ENCODE peak calls at places on chromosome 16, in nine cellular contexts. Z, N, L, S, H, V, U, G and Q are unnamed samples. For H3K4me1, the result is how much of the 10 kb centered on the place peaks cover.

GRCh38 chr16:65394306-65394705 is 272.4 kb upstream of the CDH11 start:
- DNase-seq in G (no peak), H (no peak), L (no peak), Z (no peak), N (no peak), U (no peak), S (no peak), V (no peak), Q (no peak)

GRCh38 chr16:20385844-20386832 is 18.4 kb downstream of the PDILT start:
- DNase-seq in S (peak), Z (no peak), U (peak), H (peak), V (peak), L (peak), N (peak), G (peak), Q (peak)

GRCh38 chr16:23026777-23027362 is 122.4 kb downstream of the USP31 start:
- DNase-seq in H (no peak), L (no peak), G (no peak), V (no peak), S (no peak), U (no peak), Z (no peak), N (no peak), Q (no peak)

GRCh38 chr16:53220585-53220984 is 165.8 kb downstream of the CHD9 start:
- DNase-seq in Z (no peak), S (no peak), N (no peak), U (no peak), H (no peak), V (no peak), L (no peak), G (no peak), Q (peak)

GRCh38 chr16:88282221-88283041 is 100.3 kb upstream of the ZNF469 start:
- DNase-seq in L (no peak), U (no peak), N (no peak), S (no peak), H (no peak), V (peak), Z (no peak), G (no peak), Q (no peak)

GRCh38 chr16:12786077-12786476 is 17.6 kb downstream of the CPPED1 start:
- DNase-seq in L (no peak), Z (no peak), U (no peak), V (no peak), H (no peak), S (no peak), G (no peak), N (no peak), Q (no peak)

GRCh38 chr16:22787456-22788189 is 26.3 kb upstream of the HS3ST2 start:
- DNase-seq in G (no peak), U (no peak), Z (no peak), S (no peak), H (no peak), N (no peak), L (no peak), V (no peak), Q (no peak)

GRCh38 chr16:24729967-24730815 is 740 bp downstream of the TNRC6A start:
- DNase-seq in Z (no peak), V (peak), L (no peak), U (no peak), G (no peak), N (no peak), H (peak), S (peak), Q (peak)

GRCh38 chr16:58692450-58692849 is 7.9 kb upstream of the SLC38A7 start:
- DNase-seq in U (no peak), H (no peak), N (no peak), S (no peak), L (no peak), G (no peak), Z (no peak), V (no peak), Q (no peak)

GRCh38 chr16:55418586-55418985 is 60.4 kb upstream of the MMP2 start:
- DNase-seq in U (no peak), N (no peak), Z (no peak), G (no peak), H (no peak), L (no peak), V (no peak), S (no peak), Q (no peak)

GRCh38 chr16:55900616-55901393 is 25.6 kb upstream of the CES5A start:
- DNase-seq in Z (no peak), U (no peak), H (no peak), V (no peak), L (no peak), G (no peak), N (no peak), S (no peak), Q (no peak)

GRCh38 chr16:50438041-50438437 is 69.3 kb upstream of the BRD7 start:
- DNase-seq in H (no peak), G (peak), V (no peak), U (no peak), Z (no peak), S (no peak), N (no peak), L (no peak), Q (no peak)

GRCh38 chr16:1903220-1903574 is 15.0 kb downstream of the HS3ST6 start:
- DNase-seq in Z (no peak), L (no peak), U (no peak), V (no peak), N (no peak), G (no peak), S (no peak), H (no peak), Q (no peak)

GRCh38 chr16:87305505-87306391 is 11.4 kb downstream of the C16orf95 start:
- DNase-seq in V (no peak), H (no peak), Z (no peak), N (no peak), U (no peak), S (no peak), L (no peak), G (no peak), Q (no peak)

GRCh38 chr16:633336-634050 is 2.6 kb downstream of the METTL26 start:
- DNase-seq in G (no peak), H (no peak), S (no peak), N (no peak), Z (no peak), L (no peak), V (no peak), U (no peak), Q (peak)

GRCh38 chr16:29916979-29917378 is 9.0 kb downstream of the KCTD13 start:
- DNase-seq in Z (no peak), H (no peak), S (no peak), N (no peak), L (no peak), G (no peak), V (no peak), U (no peak), Q (no peak)

GRCh38 chr16:5634781-5635180 is 537.2 kb upstream of the EEF2KMT start:
- DNase-seq in S (no peak), N (no peak), V (no peak), G (no peak), H (no peak), L (no peak), Z (no peak), U (no peak), Q (no peak)

GRCh38 chr16:526181-527014 is 1.1 kb upstream of the CAPN15 start:
- DNase-seq in Z (no peak), G (peak), H (peak), S (peak), V (peak), L (peak), U (no peak), N (no peak), Q (no peak)

GRCh38 chr16:48558269-48558915 is 51.6 kb downstream of the N4BP1 start:
- DNase-seq in L (no peak), Z (no peak), V (no peak), U (no peak), S (no peak), N (no peak), G (no peak), H (no peak), Q (no peak)

GRCh38 chr16:57131351-57131970 is 39.1 kb downstream of the CPNE2 start:
- DNase-seq in H (no peak), L (no peak), U (no peak), V (no peak), G (no peak), Z (no peak), N (no peak), S (no peak), Q (peak)

GRCh38 chr16:20704281-20704680 is 6.8 kb upstream of the ACSM1 start:
- DNase-seq in N (no peak), V (no peak), L (no peak), G (no peak), S (no peak), H (no peak), U (no peak), Z (no peak), Q (no peak)

GRCh38 chr16:81647527-81647926 is 131.6 kb upstream of the PLCG2 start:
- DNase-seq in Z (no peak), U (peak), V (no peak), N (no peak), G (no peak), H (no peak), S (no peak), L (no peak), Q (no peak)

GRCh38 chr16:53456625-53457024 is 22.4 kb downstream of the RBL2 start:
- DNase-seq in Z (no peak), V (no peak), S (no peak), H (no peak), L (no peak), G (no peak), N (no peak), U (no peak), Q (peak)

GRCh38 chr16:53061256-53061655 is 6.5 kb downstream of the CHD9 start:
- DNase-seq in U (no peak), G (no peak), L (no peak), Z (no peak), N (no peak), V (no peak), H (no peak), S (no peak), Q (no peak)

GRCh38 chr16:88639231-88640038 is 1.1 kb downstream of the IL17C start:
- DNase-seq in G (no peak), L (peak), V (no peak), Z (no peak), N (no peak), U (no peak), H (no peak), S (peak), Q (no peak)

GRCh38 chr16:11360581-11360980 is 15.3 kb downstream of the RMI2 start:
- DNase-seq in Z (no peak), U (no peak), V (no peak), H (no peak), L (no peak), S (no peak), G (no peak), N (no peak), Q (no peak)

GRCh38 chr16:87836844-87837581 is 32.3 kb downstream of the SLC7A5 start:
- DNase-seq in L (no peak), S (no peak), U (no peak), V (peak), N (no peak), Z (no peak), G (peak), H (peak), Q (no peak)

GRCh38 chr16:85420501-85421337 is 192.4 kb upstream of the GSE1 start:
- DNase-seq in H (peak), L (peak), N (no peak), S (peak), G (no peak), Z (no peak), V (peak), U (no peak), Q (peak)

GRCh38 chr16:84885024-84885910 is 65.5 kb downstream of the CRISPLD2 start:
- DNase-seq in V (peak), S (no peak), L (no peak), H (peak), N (no peak), G (peak), U (no peak), Z (no peak), Q (no peak)

GRCh38 chr16:10606607-10607006 is 26.2 kb upstream of the EMP2 start:
- DNase-seq in L (no peak), H (no peak), Z (no peak), U (no peak), N (no peak), G (no peak), V (no peak), S (no peak), Q (no peak)

GRCh38 chr16:72947379-72948237 is 100.3 kb downstream of the ZFHX3 start:
- DNase-seq in G (peak), V (no peak), Z (no peak), U (no peak), H (no peak), S (no peak), N (no peak), L (no peak), Q (no peak)

GRCh38 chr16:75727221-75727620 is 931 bp upstream of the CPHXL start:
- DNase-seq in S (no peak), Z (no peak), V (no peak), H (no peak), N (no peak), L (no peak), G (no peak), U (no peak), Q (no peak)

DNA sequence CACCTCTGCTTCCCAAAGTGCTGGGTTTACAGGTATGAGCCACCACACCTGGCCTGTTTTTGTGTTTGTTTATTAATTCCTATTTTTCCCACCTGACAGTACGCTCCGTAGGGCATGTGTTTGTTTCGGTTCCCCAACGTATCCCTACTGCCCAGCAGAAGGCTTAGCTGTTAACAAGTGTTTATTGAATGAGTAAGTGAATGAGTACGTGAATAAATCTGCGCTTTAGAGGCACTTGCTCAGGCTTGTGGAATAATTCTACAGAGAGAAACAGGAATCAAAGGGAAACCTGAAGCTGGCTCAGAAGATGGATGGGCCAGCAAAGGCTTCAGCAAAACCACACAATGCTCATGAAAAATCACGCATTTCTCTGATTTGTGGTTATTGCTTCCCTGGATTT is 647.9 kb downstream of the MAF start:
- DNase-seq in N (no peak), H (no peak), L (no peak), S (no peak), V (no peak), U (no peak), Z (no peak), G (no peak), Q (no peak)
- H3K4me1 ChIP-seq in N (under half), H (under half), L (under half), S (under half), V (under half), U (under half), Z (under half), G (under half), Q (under half)

GRCh38 chr16:31451201-31451600 is 8.1 kb upstream of the ARMC5 start:
- DNase-seq in N (no peak), H (no peak), L (no peak), Z (no peak), V (no peak), U (no peak), G (no peak), S (no peak), Q (no peak)

GRCh38 chr16:31451681-31452351 is 7.5 kb upstream of the ARMC5 start:
- DNase-seq in S (peak), U (no peak), Z (no peak), N (no peak), G (no peak), V (peak), H (peak), L (no peak), Q (no peak)

GRCh38 chr16:31455601-31456314 is 3.5 kb upstream of the ARMC5 start:
- DNase-seq in U (no peak), S (no peak), N (no peak), V (no peak), L (no peak), Z (no peak), G (no peak), H (no peak), Q (no peak)

GRCh38 chr16:31453255-31454204 is 5.8 kb upstream of the ARMC5 start:
- DNase-seq in V (no peak), L (peak), U (no peak), Z (no peak), G (peak), H (peak), N (no peak), S (no peak), Q (no peak)

GRCh38 chr16:31452631-31453106 is 6.6 kb upstream of the ARMC5 start:
- DNase-seq in G (no peak), V (no peak), H (no peak), N (no peak), L (no peak), U (no peak), S (no peak), Z (no peak), Q (no peak)
- H3K4me1 ChIP-seq in G (half or more), V (half or more), H (under half), N (under half), L (under half), U (half or more), S (half or more), Z (half or more), Q (under half)

DNA sequence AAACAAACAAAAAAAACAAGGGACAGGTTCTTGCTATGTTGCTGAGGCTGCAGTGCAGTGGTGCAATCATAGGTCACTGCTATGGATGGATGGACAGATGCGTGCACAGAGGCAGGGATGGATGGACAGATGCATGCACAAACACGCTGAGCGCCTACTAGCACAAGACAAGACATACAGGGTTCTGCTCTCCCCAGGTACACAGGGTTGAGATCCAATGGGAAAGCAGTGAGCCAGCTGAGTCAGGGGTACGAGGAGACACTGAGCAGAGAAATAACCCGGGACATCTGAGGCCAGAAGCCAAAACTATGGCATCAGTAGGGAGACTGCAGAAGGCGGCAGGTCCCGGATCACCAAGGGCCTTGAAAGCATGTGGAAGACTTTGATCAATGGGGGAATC is 6.2 kb downstream of the IL32 start:
- DNase-seq in L (no peak), G (no peak), N (no peak), U (no peak), Z (no peak), H (no peak), S (no peak), V (no peak), Q (no peak)
- H3K4me1 ChIP-seq in L (under half), G (under half), N (under half), U (under half), Z (under half), H (under half), S (under half), V (under half), Q (half or more)

DNA sequence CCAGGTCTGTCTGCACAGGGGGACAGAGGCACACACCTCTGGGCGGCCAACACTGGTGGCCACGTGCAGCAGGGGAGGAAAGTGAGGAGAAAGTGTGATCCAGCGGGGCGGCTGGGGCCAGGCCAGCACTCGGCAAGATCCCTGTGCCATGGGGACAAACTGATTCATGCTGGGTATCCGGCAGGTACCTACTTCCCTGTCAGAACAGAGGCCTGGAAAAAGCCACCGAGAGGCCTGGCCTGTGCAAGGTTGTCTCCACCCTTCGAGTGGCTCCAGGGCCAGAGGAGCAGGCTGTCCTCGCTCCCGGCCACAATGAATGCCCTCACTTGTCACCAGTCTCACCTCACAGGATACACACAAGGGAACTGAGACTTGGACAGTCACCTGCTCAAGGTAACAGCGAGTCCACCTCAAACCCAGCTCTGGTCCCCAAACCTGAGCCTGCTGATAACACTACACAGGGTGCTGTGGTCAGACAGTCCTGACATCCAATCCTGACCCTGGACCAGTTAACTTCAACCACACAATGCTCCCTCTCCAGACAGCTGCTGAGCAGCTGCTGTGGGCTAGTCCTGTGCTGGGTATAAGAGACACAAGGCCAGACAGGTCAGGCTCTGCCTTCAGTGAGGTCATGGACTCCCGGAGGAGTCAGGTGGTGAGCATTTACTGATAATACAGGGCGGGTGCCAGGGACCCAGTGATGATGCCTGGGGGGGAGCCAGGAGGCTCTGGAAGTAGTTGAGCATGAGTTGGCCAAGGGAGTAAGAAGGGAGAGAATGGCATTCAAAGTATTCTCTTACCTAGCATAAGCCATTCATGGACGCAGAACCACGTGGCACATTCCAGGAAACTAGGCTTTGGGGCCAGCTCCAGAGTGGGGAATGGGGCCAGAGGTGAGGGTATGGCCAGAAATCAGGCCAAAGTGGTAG is 53.0 kb downstream of the VAC14 start:
- DNase-seq in S (no peak), L (peak), H (no peak), Z (no peak), G (no peak), N (no peak), V (no peak), U (no peak), Q (no peak)
- H3K4me1 ChIP-seq in S (half or more), L (under half), H (under half), Z (half or more), G (half or more), N (under half), V (half or more), U (under half), Q (under half)

GRCh38 chr16:31879937-31880321 is 6.3 kb downstream of the ZNF267 start:
- DNase-seq in Z (no peak), N (no peak), G (no peak), L (no peak), S (no peak), U (no peak), H (no peak), V (no peak), Q (no peak)
- H3K4me1 ChIP-seq in Z (half or more), N (under half), G (half or more), L (under half), S (half or more), U (under half), H (under half), V (half or more), Q (half or more)